ENCODE peak calls at places on chromosome 22, in eight cellular contexts. One of them, this sample, is unnamed.

GRCh38 chr22:33873186-33873585 is 47.1 kb downstream of the LARGE1 start:
- DNase-seq in mesenchymal stem cell: no peak
- DNase-seq in IMR-90: no peak
- DNase-seq in SK-N-MC: no peak
- DNase-seq in adipocyte: no peak
- DNase-seq in PC-3: no peak
- DNase-seq in endothelial cell of umbilical vein: no peak
- DNase-seq in neuronal stem cell: no peak
- DNase-seq in this sample: no peak

GRCh38 chr22:41021039-41021654 is 70.0 kb downstream of the RBX1 start:
- DNase-seq in mesenchymal stem cell: peak; percentile 9
- DNase-seq in endothelial cell of umbilical vein: no peak
- DNase-seq in SK-N-MC: no peak
- DNase-seq in adipocyte: no peak
- DNase-seq in neuronal stem cell: no peak
- DNase-seq in IMR-90: no peak
- DNase-seq in PC-3: no peak
- DNase-seq in this sample: no peak

GRCh38 chr22:40606306-40606705 is 30.2 kb downstream of the MRTFA start:
- DNase-seq in SK-N-MC: no peak
- DNase-seq in adipocyte: no peak
- DNase-seq in mesenchymal stem cell: no peak
- DNase-seq in PC-3: no peak
- DNase-seq in neuronal stem cell: no peak
- DNase-seq in IMR-90: no peak
- DNase-seq in endothelial cell of umbilical vein: no peak
- DNase-seq in this sample: no peak

GRCh38 chr22:48712558-48712957 is 1115.1 kb downstream of the BRD1 start:
- DNase-seq in SK-N-MC: no peak
- DNase-seq in IMR-90: no peak
- DNase-seq in endothelial cell of umbilical vein: no peak
- DNase-seq in adipocyte: no peak
- DNase-seq in PC-3: no peak
- DNase-seq in mesenchymal stem cell: no peak
- DNase-seq in neuronal stem cell: no peak
- DNase-seq in this sample: no peak

GRCh38 chr22:39773976-39774539 is 119.5 kb downstream of the ENTHD1 start:
- DNase-seq in neuronal stem cell: no peak
- DNase-seq in PC-3: peak; percentile 25
- DNase-seq in adipocyte: no peak
- DNase-seq in IMR-90: peak; percentile 0
- DNase-seq in SK-N-MC: no peak
- DNase-seq in endothelial cell of umbilical vein: peak; percentile 17
- DNase-seq in mesenchymal stem cell: peak; percentile 18
- DNase-seq in this sample: no peak

GRCh38 chr22:33658775-33659174 is 261.5 kb downstream of the LARGE1 start:
- DNase-seq in IMR-90: peak; percentile 8
- DNase-seq in mesenchymal stem cell: peak; percentile 83
- DNase-seq in neuronal stem cell: no peak
- DNase-seq in adipocyte: peak; percentile 63
- DNase-seq in SK-N-MC: no peak
- DNase-seq in PC-3: no peak
- DNase-seq in endothelial cell of umbilical vein: no peak
- DNase-seq in this sample: no peak

GRCh38 chr22:26904483-26904882 is 247.1 kb downstream of the MIAT start:
- DNase-seq in SK-N-MC: no peak
- DNase-seq in IMR-90: no peak
- DNase-seq in adipocyte: no peak
- DNase-seq in PC-3: no peak
- DNase-seq in neuronal stem cell: no peak
- DNase-seq in mesenchymal stem cell: no peak
- DNase-seq in endothelial cell of umbilical vein: peak; percentile 10
- DNase-seq in this sample: no peak

GRCh38 chr22:28016781-28017557 is 97.9 kb upstream of the PITPNB start:
- DNase-seq in adipocyte: no peak
- DNase-seq in PC-3: no peak
- DNase-seq in IMR-90: no peak
- DNase-seq in endothelial cell of umbilical vein: no peak
- DNase-seq in neuronal stem cell: no peak
- DNase-seq in mesenchymal stem cell: no peak
- DNase-seq in SK-N-MC: no peak
- DNase-seq in this sample: no peak

GRCh38 chr22:46062971-46063631 is 86.1 kb upstream of the WNT7B start:
- DNase-seq in endothelial cell of umbilical vein: no peak
- DNase-seq in SK-N-MC: no peak
- DNase-seq in neuronal stem cell: no peak
- DNase-seq in IMR-90: no peak
- DNase-seq in adipocyte: no peak
- DNase-seq in PC-3: no peak
- DNase-seq in mesenchymal stem cell: no peak
- DNase-seq in this sample: peak; percentile 47

GRCh38 chr22:48748113-48748859 is 1079.4 kb downstream of the BRD1 start:
- DNase-seq in SK-N-MC: no peak
- DNase-seq in neuronal stem cell: no peak
- DNase-seq in PC-3: no peak
- DNase-seq in mesenchymal stem cell: no peak
- DNase-seq in adipocyte: no peak
- DNase-seq in IMR-90: no peak
- DNase-seq in endothelial cell of umbilical vein: no peak
- DNase-seq in this sample: no peak

GRCh38 chr22:45480717-45481116 is 22.0 kb upstream of the FBLN1 start:
- DNase-seq in mesenchymal stem cell: no peak
- DNase-seq in PC-3: no peak
- DNase-seq in IMR-90: no peak
- DNase-seq in SK-N-MC: no peak
- DNase-seq in endothelial cell of umbilical vein: no peak
- DNase-seq in neuronal stem cell: no peak
- DNase-seq in adipocyte: no peak
- DNase-seq in this sample: no peak

GRCh38 chr22:46147471-46148267 is 2.7 kb upstream of the PPARA start:
- DNase-seq in PC-3: no peak
- DNase-seq in neuronal stem cell: no peak
- DNase-seq in SK-N-MC: no peak
- DNase-seq in mesenchymal stem cell: no peak
- DNase-seq in IMR-90: no peak
- DNase-seq in adipocyte: no peak
- DNase-seq in endothelial cell of umbilical vein: no peak
- DNase-seq in this sample: peak; percentile 35

GRCh38 chr22:45632791-45633515 is 38.7 kb upstream of the ATXN10 start:
- DNase-seq in PC-3: no peak
- DNase-seq in SK-N-MC: no peak
- DNase-seq in IMR-90: no peak
- DNase-seq in neuronal stem cell: no peak
- DNase-seq in adipocyte: no peak
- DNase-seq in endothelial cell of umbilical vein: peak; percentile 27
- DNase-seq in mesenchymal stem cell: no peak
- DNase-seq in this sample: peak; percentile 43

GRCh38 chr22:48065852-48066251 is 1303.4 kb downstream of the TBC1D22A start:
- DNase-seq in endothelial cell of umbilical vein: no peak
- DNase-seq in SK-N-MC: no peak
- DNase-seq in neuronal stem cell: no peak
- DNase-seq in IMR-90: no peak
- DNase-seq in PC-3: no peak
- DNase-seq in mesenchymal stem cell: no peak
- DNase-seq in adipocyte: no peak
- DNase-seq in this sample: no peak

GRCh38 chr22:50059881-50060262 is 1.8 kb upstream of the TTLL8 start:
- DNase-seq in SK-N-MC: no peak
- DNase-seq in IMR-90: no peak
- DNase-seq in neuronal stem cell: no peak
- DNase-seq in adipocyte: no peak
- DNase-seq in endothelial cell of umbilical vein: no peak
- DNase-seq in mesenchymal stem cell: no peak
- DNase-seq in PC-3: no peak
- DNase-seq in this sample: no peak

GRCh38 chr22:45263790-45264269 is 20.9 kb upstream of the UPK3A start:
- DNase-seq in endothelial cell of umbilical vein: peak; percentile 61
- DNase-seq in mesenchymal stem cell: peak; percentile 91
- DNase-seq in neuronal stem cell: no peak
- DNase-seq in adipocyte: peak; percentile 82
- DNase-seq in PC-3: no peak
- DNase-seq in IMR-90: peak; percentile 84
- DNase-seq in SK-N-MC: no peak
- DNase-seq in this sample: peak; percentile 91

DNA sequence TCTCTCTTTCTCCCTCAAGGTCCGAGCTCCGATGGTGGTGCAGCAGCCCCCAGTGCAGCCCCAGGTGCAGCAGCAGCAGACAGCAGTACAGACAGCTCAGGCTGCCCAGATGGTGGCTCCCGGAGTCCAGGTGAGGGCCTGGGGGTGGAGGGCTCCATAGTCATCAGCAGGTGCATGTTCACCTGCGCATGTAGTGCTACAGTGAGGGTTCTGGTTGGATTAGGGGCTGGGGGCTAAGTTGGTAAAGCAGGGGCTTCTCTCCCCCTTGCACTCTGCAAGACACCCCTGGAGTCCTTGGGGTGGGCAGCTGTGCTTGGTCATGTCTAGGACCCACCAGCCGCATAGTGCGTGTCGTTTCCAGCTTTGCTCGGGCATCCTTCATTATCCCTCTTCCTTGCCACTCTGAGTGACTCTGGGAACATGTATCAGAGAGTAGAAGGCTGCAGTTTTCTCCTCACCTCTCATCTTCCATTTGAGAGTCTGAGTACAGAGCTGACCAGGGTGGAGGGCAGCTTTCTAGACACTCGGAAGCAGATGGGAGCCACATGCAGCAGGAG is 61.2 kb downstream of the MED15 start:
- DNase-seq in SK-N-MC: no peak
- DNase-seq in mesenchymal stem cell: no peak
- DNase-seq in PC-3: no peak
- DNase-seq in IMR-90: no peak
- DNase-seq in endothelial cell of umbilical vein: no peak
- DNase-seq in neuronal stem cell: no peak
- DNase-seq in adipocyte: no peak
- DNase-seq in this sample: no peak
- H3K9ac ChIP-seq in SK-N-MC: no peak overlapping the region
- H3K9ac ChIP-seq in mesenchymal stem cell: peak overlapping the region; percentile 41
- H3K9ac ChIP-seq in PC-3: peak overlapping the region; percentile 37
- H3K9ac ChIP-seq in IMR-90: no peak overlapping the region
- H3K9ac ChIP-seq in endothelial cell of umbilical vein: no peak overlapping the region
- H3K9ac ChIP-seq in neuronal stem cell: no peak overlapping the region
- H3K9ac ChIP-seq in adipocyte: peak overlapping the region; percentile 78
- H3K9ac ChIP-seq in this sample: peak overlapping the region; percentile 38

DNA sequence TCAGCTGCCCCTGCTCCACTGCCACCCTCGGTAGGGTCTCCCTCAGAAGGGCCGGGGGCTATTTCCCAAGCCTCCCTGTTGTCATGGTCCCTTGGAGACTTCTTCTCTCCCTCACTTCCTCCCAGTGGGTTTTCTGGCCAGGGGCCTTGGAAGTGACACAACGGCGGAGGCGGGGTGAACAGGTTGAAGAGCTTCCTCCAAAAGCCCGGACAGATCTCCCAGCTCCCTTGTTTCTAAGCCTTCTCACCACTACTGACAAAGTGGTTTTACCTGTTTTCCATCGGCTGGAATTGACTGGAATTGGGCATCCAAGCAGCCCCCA is 14.5 kb downstream of the MYH9 start:
- DNase-seq in PC-3: peak; percentile 58
- DNase-seq in IMR-90: peak; percentile 9
- DNase-seq in neuronal stem cell: no peak
- DNase-seq in adipocyte: no peak
- DNase-seq in SK-N-MC: no peak
- DNase-seq in mesenchymal stem cell: no peak
- DNase-seq in endothelial cell of umbilical vein: no peak
- DNase-seq in this sample: no peak
- H3K4me3 ChIP-seq in PC-3: no peak overlapping the region
- H3K4me3 ChIP-seq in IMR-90: no peak overlapping the region
- H3K4me3 ChIP-seq in neuronal stem cell: no peak overlapping the region
- H3K4me3 ChIP-seq in adipocyte: no peak overlapping the region
- H3K4me3 ChIP-seq in SK-N-MC: no peak overlapping the region
- H3K4me3 ChIP-seq in mesenchymal stem cell: no peak overlapping the region
- H3K4me3 ChIP-seq in endothelial cell of umbilical vein: no peak overlapping the region
- H3K4me3 ChIP-seq in this sample: no peak overlapping the region

GRCh38 chr22:38303974-38304373 is 13.3 kb downstream of the CSNK1E start:
- DNase-seq in endothelial cell of umbilical vein: no peak
- DNase-seq in PC-3: no peak
- DNase-seq in IMR-90: no peak
- DNase-seq in mesenchymal stem cell: no peak
- DNase-seq in adipocyte: peak; percentile 37
- DNase-seq in neuronal stem cell: no peak
- DNase-seq in SK-N-MC: no peak
- DNase-seq in this sample: no peak

GRCh38 chr22:38304526-38304925 is 12.7 kb downstream of the CSNK1E start:
- DNase-seq in SK-N-MC: no peak
- DNase-seq in neuronal stem cell: no peak
- DNase-seq in PC-3: no peak
- DNase-seq in IMR-90: no peak
- DNase-seq in endothelial cell of umbilical vein: no peak
- DNase-seq in adipocyte: no peak
- DNase-seq in mesenchymal stem cell: peak; percentile 37
- DNase-seq in this sample: no peak

GRCh38 chr22:38302906-38303305 is 14.3 kb downstream of the CSNK1E start:
- DNase-seq in SK-N-MC: no peak
- DNase-seq in endothelial cell of umbilical vein: no peak
- DNase-seq in adipocyte: no peak
- DNase-seq in neuronal stem cell: no peak
- DNase-seq in mesenchymal stem cell: no peak
- DNase-seq in IMR-90: no peak
- DNase-seq in PC-3: no peak
- DNase-seq in this sample: no peak

GRCh38 chr22:38308791-38309498 is 8.3 kb downstream of the CSNK1E start:
- DNase-seq in PC-3: no peak
- DNase-seq in neuronal stem cell: no peak
- DNase-seq in SK-N-MC: no peak
- DNase-seq in mesenchymal stem cell: no peak
- DNase-seq in endothelial cell of umbilical vein: no peak
- DNase-seq in adipocyte: no peak
- DNase-seq in IMR-90: no peak
- DNase-seq in this sample: no peak

GRCh38 chr22:38305481-38306448 is 11.5 kb downstream of the CSNK1E start:
- DNase-seq in mesenchymal stem cell: peak; percentile 55
- DNase-seq in endothelial cell of umbilical vein: peak; percentile 67
- DNase-seq in SK-N-MC: peak; percentile 22
- DNase-seq in neuronal stem cell: no peak
- DNase-seq in IMR-90: peak; percentile 54
- DNase-seq in adipocyte: no peak
- DNase-seq in PC-3: no peak
- DNase-seq in this sample: peak; percentile 63
- H3K9ac ChIP-seq in mesenchymal stem cell: peak overlapping the region; percentile 72
- H3K9ac ChIP-seq in endothelial cell of umbilical vein: no peak overlapping the region
- H3K9ac ChIP-seq in SK-N-MC: no peak overlapping the region
- H3K9ac ChIP-seq in neuronal stem cell: peak overlapping the region; percentile 63
- H3K9ac ChIP-seq in IMR-90: no peak overlapping the region
- H3K9ac ChIP-seq in adipocyte: peak overlapping the region; percentile 64
- H3K9ac ChIP-seq in PC-3: peak overlapping the region; percentile 23
- H3K9ac ChIP-seq in this sample: peak overlapping the region; percentile 64

DNA sequence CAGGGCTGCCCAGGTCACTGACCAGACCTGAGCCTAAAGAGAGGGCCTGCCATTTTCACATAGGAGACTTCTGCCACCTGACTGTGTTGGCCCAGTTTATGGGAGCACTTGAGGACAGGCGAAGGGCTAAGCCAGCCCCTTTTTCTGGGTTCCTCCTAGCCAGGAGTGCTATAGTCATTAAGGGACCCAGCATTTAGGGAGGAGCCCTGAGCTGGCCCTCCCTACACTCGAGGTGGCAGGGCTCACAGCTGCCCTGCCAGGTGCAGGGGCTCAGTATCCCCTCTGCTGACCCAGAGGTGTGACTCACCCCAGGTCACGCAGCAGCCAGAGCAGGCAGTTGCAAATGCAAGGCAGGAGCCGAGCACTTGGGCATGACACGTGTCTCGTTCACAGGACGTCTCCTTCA is 86.3 kb upstream of the CRYBB3 start:
- DNase-seq in mesenchymal stem cell: peak; percentile 43
- DNase-seq in SK-N-MC: no peak
- DNase-seq in endothelial cell of umbilical vein: peak; percentile 77
- DNase-seq in adipocyte: no peak
- DNase-seq in PC-3: no peak
- DNase-seq in IMR-90: no peak
- DNase-seq in neuronal stem cell: no peak
- DNase-seq in this sample: peak; percentile 60
- H3K4me3 ChIP-seq in mesenchymal stem cell: no peak overlapping the region
- H3K4me3 ChIP-seq in SK-N-MC: no peak overlapping the region
- H3K4me3 ChIP-seq in endothelial cell of umbilical vein: peak overlapping the region; percentile 59
- H3K4me3 ChIP-seq in adipocyte: no peak overlapping the region
- H3K4me3 ChIP-seq in PC-3: no peak overlapping the region
- H3K4me3 ChIP-seq in IMR-90: no peak overlapping the region
- H3K4me3 ChIP-seq in neuronal stem cell: no peak overlapping the region
- H3K4me3 ChIP-seq in this sample: no peak overlapping the region